ENCODE peak calls at places on chromosomes 6 and 20, in eight cellular contexts. One of them, this sample, is unnamed.

GRCh38 chr6:108518714-108519576 is 41.8 kb upstream of the FOXO3 start:
- DNase-seq in suprapubic skin: no peak
- DNase-seq in endothelial cell: peak
- DNase-seq in HEK293T: peak
- DNase-seq in stromal cell of bone marrow: peak
- DNase-seq in activated T-helper 9 cell treated with anti-CD3 and anti-CD28 coated beads, Interleukin-2, amount 50 U/mL, for 16 hours: no peak
- DNase-seq in adrenal gland: no peak
- DNase-seq in activated T-cell treated with anti-CD3 and anti-CD28 coated beads for 1 hour: no peak
- DNase-seq in this sample: peak

GRCh38 chr6:163565140-163565539 is 150.6 kb downstream of the QKI start:
- DNase-seq in suprapubic skin: no peak
- DNase-seq in endothelial cell: no peak
- DNase-seq in HEK293T: no peak
- DNase-seq in stromal cell of bone marrow: no peak
- DNase-seq in activated T-helper 9 cell treated with anti-CD3 and anti-CD28 coated beads, Interleukin-2, amount 50 U/mL, for 16 hours: no peak
- DNase-seq in adrenal gland: no peak
- DNase-seq in activated T-cell treated with anti-CD3 and anti-CD28 coated beads for 1 hour: no peak
- DNase-seq in this sample: no peak

GRCh38 chr20:31605902-31606677 is 1.0 kb downstream of the ID1 start:
- DNase-seq in suprapubic skin: peak
- DNase-seq in endothelial cell: no peak
- DNase-seq in HEK293T: no peak
- DNase-seq in stromal cell of bone marrow: no peak
- DNase-seq in activated T-helper 9 cell treated with anti-CD3 and anti-CD28 coated beads, Interleukin-2, amount 50 U/mL, for 16 hours: no peak
- DNase-seq in adrenal gland: no peak
- DNase-seq in activated T-cell treated with anti-CD3 and anti-CD28 coated beads for 1 hour: peak
- DNase-seq in this sample: peak

GRCh38 chr6:33854572-33855030 is 50.8 kb upstream of the MLN start:
- DNase-seq in suprapubic skin: no peak
- DNase-seq in endothelial cell: no peak
- DNase-seq in HEK293T: no peak
- DNase-seq in stromal cell of bone marrow: no peak
- DNase-seq in activated T-helper 9 cell treated with anti-CD3 and anti-CD28 coated beads, Interleukin-2, amount 50 U/mL, for 16 hours: no peak
- DNase-seq in adrenal gland: no peak
- DNase-seq in activated T-cell treated with anti-CD3 and anti-CD28 coated beads for 1 hour: no peak
- DNase-seq in this sample: peak

GRCh38 chr6:44093066-44093465 is 34.2 kb downstream of the MRPL14 start:
- DNase-seq in suprapubic skin: no peak
- DNase-seq in endothelial cell: no peak
- DNase-seq in HEK293T: no peak
- DNase-seq in stromal cell of bone marrow: no peak
- DNase-seq in activated T-helper 9 cell treated with anti-CD3 and anti-CD28 coated beads, Interleukin-2, amount 50 U/mL, for 16 hours: no peak
- DNase-seq in adrenal gland: no peak
- DNase-seq in activated T-cell treated with anti-CD3 and anti-CD28 coated beads for 1 hour: no peak
- DNase-seq in this sample: no peak

GRCh38 chr6:83310046-83310445 is 116.9 kb downstream of the RWDD2A start:
- DNase-seq in suprapubic skin: no peak
- DNase-seq in endothelial cell: no peak
- DNase-seq in HEK293T: no peak
- DNase-seq in stromal cell of bone marrow: no peak
- DNase-seq in activated T-helper 9 cell treated with anti-CD3 and anti-CD28 coated beads, Interleukin-2, amount 50 U/mL, for 16 hours: no peak
- DNase-seq in adrenal gland: no peak
- DNase-seq in activated T-cell treated with anti-CD3 and anti-CD28 coated beads for 1 hour: no peak
- DNase-seq in this sample: no peak

GRCh38 chr20:10077081-10077471 is 42.3 kb downstream of the ANKEF1 start:
- DNase-seq in suprapubic skin: no peak
- DNase-seq in endothelial cell: peak
- DNase-seq in HEK293T: peak
- DNase-seq in stromal cell of bone marrow: no peak
- DNase-seq in activated T-helper 9 cell treated with anti-CD3 and anti-CD28 coated beads, Interleukin-2, amount 50 U/mL, for 16 hours: no peak
- DNase-seq in adrenal gland: no peak
- DNase-seq in activated T-cell treated with anti-CD3 and anti-CD28 coated beads for 1 hour: no peak
- DNase-seq in this sample: peak

GRCh38 chr20:50190251-50191064 is at the start of gene CEBPB:
- DNase-seq in suprapubic skin: peak
- DNase-seq in endothelial cell: peak
- DNase-seq in HEK293T: peak
- DNase-seq in stromal cell of bone marrow: peak
- DNase-seq in activated T-helper 9 cell treated with anti-CD3 and anti-CD28 coated beads, Interleukin-2, amount 50 U/mL, for 16 hours: peak
- DNase-seq in adrenal gland: peak
- DNase-seq in activated T-cell treated with anti-CD3 and anti-CD28 coated beads for 1 hour: peak
- DNase-seq in this sample: peak

GRCh38 chr6:5537967-5538366 is 276.7 kb downstream of the FARS2 start:
- DNase-seq in suprapubic skin: no peak
- DNase-seq in endothelial cell: no peak
- DNase-seq in HEK293T: no peak
- DNase-seq in stromal cell of bone marrow: peak
- DNase-seq in activated T-helper 9 cell treated with anti-CD3 and anti-CD28 coated beads, Interleukin-2, amount 50 U/mL, for 16 hours: no peak
- DNase-seq in adrenal gland: no peak
- DNase-seq in activated T-cell treated with anti-CD3 and anti-CD28 coated beads for 1 hour: no peak
- DNase-seq in this sample: no peak

GRCh38 chr6:105594272-105594671 is 191.4 kb upstream of the PREP start:
- DNase-seq in suprapubic skin: no peak
- DNase-seq in endothelial cell: no peak
- DNase-seq in HEK293T: no peak
- DNase-seq in stromal cell of bone marrow: no peak
- DNase-seq in activated T-helper 9 cell treated with anti-CD3 and anti-CD28 coated beads, Interleukin-2, amount 50 U/mL, for 16 hours: no peak
- DNase-seq in adrenal gland: no peak
- DNase-seq in activated T-cell treated with anti-CD3 and anti-CD28 coated beads for 1 hour: no peak
- DNase-seq in this sample: no peak

GRCh38 chr6:130697661-130698535 is 129.3 kb upstream of the SMLR1 start:
- DNase-seq in suprapubic skin: no peak
- DNase-seq in endothelial cell: peak
- DNase-seq in HEK293T: peak
- DNase-seq in stromal cell of bone marrow: peak
- DNase-seq in activated T-helper 9 cell treated with anti-CD3 and anti-CD28 coated beads, Interleukin-2, amount 50 U/mL, for 16 hours: peak
- DNase-seq in adrenal gland: peak
- DNase-seq in activated T-cell treated with anti-CD3 and anti-CD28 coated beads for 1 hour: peak
- DNase-seq in this sample: peak

GRCh38 chr20:9220874-9221547 is 152.1 kb downstream of the PLCB4 start:
- DNase-seq in suprapubic skin: no peak
- DNase-seq in endothelial cell: no peak
- DNase-seq in HEK293T: no peak
- DNase-seq in stromal cell of bone marrow: peak
- DNase-seq in activated T-helper 9 cell treated with anti-CD3 and anti-CD28 coated beads, Interleukin-2, amount 50 U/mL, for 16 hours: no peak
- DNase-seq in adrenal gland: no peak
- DNase-seq in activated T-cell treated with anti-CD3 and anti-CD28 coated beads for 1 hour: no peak
- DNase-seq in this sample: peak

GRCh38 chr6:151546941-151547659 is 53.3 kb downstream of the CCDC170 start:
- DNase-seq in suprapubic skin: no peak
- DNase-seq in endothelial cell: no peak
- DNase-seq in HEK293T: no peak
- DNase-seq in stromal cell of bone marrow: no peak
- DNase-seq in activated T-helper 9 cell treated with anti-CD3 and anti-CD28 coated beads, Interleukin-2, amount 50 U/mL, for 16 hours: no peak
- DNase-seq in adrenal gland: no peak
- DNase-seq in activated T-cell treated with anti-CD3 and anti-CD28 coated beads for 1 hour: no peak
- DNase-seq in this sample: no peak

GRCh38 chr6:2351090-2351489 is 105.7 kb upstream of the GMDS start:
- DNase-seq in suprapubic skin: no peak
- DNase-seq in endothelial cell: no peak
- DNase-seq in HEK293T: no peak
- DNase-seq in stromal cell of bone marrow: no peak
- DNase-seq in activated T-helper 9 cell treated with anti-CD3 and anti-CD28 coated beads, Interleukin-2, amount 50 U/mL, for 16 hours: no peak
- DNase-seq in adrenal gland: no peak
- DNase-seq in activated T-cell treated with anti-CD3 and anti-CD28 coated beads for 1 hour: no peak
- DNase-seq in this sample: no peak

GRCh38 chr20:40691566-40692239 is 2.7 kb upstream of the MAFB start:
- DNase-seq in suprapubic skin: no peak
- DNase-seq in endothelial cell: no peak
- DNase-seq in HEK293T: no peak
- DNase-seq in stromal cell of bone marrow: no peak
- DNase-seq in activated T-helper 9 cell treated with anti-CD3 and anti-CD28 coated beads, Interleukin-2, amount 50 U/mL, for 16 hours: no peak
- DNase-seq in adrenal gland: no peak
- DNase-seq in activated T-cell treated with anti-CD3 and anti-CD28 coated beads for 1 hour: no peak
- DNase-seq in this sample: no peak

GRCh38 chr20:49993301-49993751 is 10.5 kb downstream of the SNAI1 start:
- DNase-seq in suprapubic skin: no peak
- DNase-seq in endothelial cell: no peak
- DNase-seq in HEK293T: no peak
- DNase-seq in stromal cell of bone marrow: no peak
- DNase-seq in activated T-helper 9 cell treated with anti-CD3 and anti-CD28 coated beads, Interleukin-2, amount 50 U/mL, for 16 hours: no peak
- DNase-seq in adrenal gland: no peak
- DNase-seq in activated T-cell treated with anti-CD3 and anti-CD28 coated beads for 1 hour: no peak
- DNase-seq in this sample: no peak

GRCh38 chr20:61251529-61252393 is at the start of gene CDH4:
- DNase-seq in suprapubic skin: no peak
- DNase-seq in endothelial cell: peak
- DNase-seq in HEK293T: peak
- DNase-seq in stromal cell of bone marrow: no peak
- DNase-seq in activated T-helper 9 cell treated with anti-CD3 and anti-CD28 coated beads, Interleukin-2, amount 50 U/mL, for 16 hours: no peak
- DNase-seq in adrenal gland: no peak
- DNase-seq in activated T-cell treated with anti-CD3 and anti-CD28 coated beads for 1 hour: no peak
- DNase-seq in this sample: peak

GRCh38 chr6:36788768-36789167 is 50.5 kb downstream of the CPNE5 start:
- DNase-seq in suprapubic skin: no peak
- DNase-seq in endothelial cell: no peak
- DNase-seq in HEK293T: no peak
- DNase-seq in stromal cell of bone marrow: no peak
- DNase-seq in activated T-helper 9 cell treated with anti-CD3 and anti-CD28 coated beads, Interleukin-2, amount 50 U/mL, for 16 hours: no peak
- DNase-seq in adrenal gland: no peak
- DNase-seq in activated T-cell treated with anti-CD3 and anti-CD28 coated beads for 1 hour: no peak
- DNase-seq in this sample: no peak

GRCh38 chr20:63672666-63673065 is 14.6 kb downstream of the RTEL1 start:
- DNase-seq in suprapubic skin: no peak
- DNase-seq in endothelial cell: no peak
- DNase-seq in HEK293T: no peak
- DNase-seq in stromal cell of bone marrow: no peak
- DNase-seq in activated T-helper 9 cell treated with anti-CD3 and anti-CD28 coated beads, Interleukin-2, amount 50 U/mL, for 16 hours: no peak
- DNase-seq in adrenal gland: no peak
- DNase-seq in activated T-cell treated with anti-CD3 and anti-CD28 coated beads for 1 hour: no peak
- DNase-seq in this sample: no peak

GRCh38 chr20:38818113-38819065 is 12.9 kb downstream of the PPP1R16B start:
- DNase-seq in suprapubic skin: no peak
- DNase-seq in endothelial cell: no peak
- DNase-seq in HEK293T: no peak
- DNase-seq in stromal cell of bone marrow: no peak
- DNase-seq in activated T-helper 9 cell treated with anti-CD3 and anti-CD28 coated beads, Interleukin-2, amount 50 U/mL, for 16 hours: no peak
- DNase-seq in adrenal gland: no peak
- DNase-seq in activated T-cell treated with anti-CD3 and anti-CD28 coated beads for 1 hour: no peak
- DNase-seq in this sample: no peak

GRCh38 chr6:157569543-157569942 is 188.6 kb downstream of the ZDHHC14 start:
- DNase-seq in suprapubic skin: no peak
- DNase-seq in endothelial cell: no peak
- DNase-seq in HEK293T: no peak
- DNase-seq in stromal cell of bone marrow: no peak
- DNase-seq in activated T-helper 9 cell treated with anti-CD3 and anti-CD28 coated beads, Interleukin-2, amount 50 U/mL, for 16 hours: no peak
- DNase-seq in adrenal gland: no peak
- DNase-seq in activated T-cell treated with anti-CD3 and anti-CD28 coated beads for 1 hour: no peak
- DNase-seq in this sample: no peak

GRCh38 chr6:63731946-63732735 is 96.5 kb downstream of the PHF3 start:
- DNase-seq in suprapubic skin: no peak
- DNase-seq in endothelial cell: no peak
- DNase-seq in HEK293T: no peak
- DNase-seq in stromal cell of bone marrow: no peak
- DNase-seq in activated T-helper 9 cell treated with anti-CD3 and anti-CD28 coated beads, Interleukin-2, amount 50 U/mL, for 16 hours: no peak
- DNase-seq in adrenal gland: no peak
- DNase-seq in activated T-cell treated with anti-CD3 and anti-CD28 coated beads for 1 hour: no peak
- DNase-seq in this sample: no peak

GRCh38 chr20:37490670-37491350 is 30.2 kb upstream of the NNAT start:
- DNase-seq in suprapubic skin: no peak
- DNase-seq in endothelial cell: no peak
- DNase-seq in HEK293T: no peak
- DNase-seq in stromal cell of bone marrow: no peak
- DNase-seq in activated T-helper 9 cell treated with anti-CD3 and anti-CD28 coated beads, Interleukin-2, amount 50 U/mL, for 16 hours: no peak
- DNase-seq in adrenal gland: no peak
- DNase-seq in activated T-cell treated with anti-CD3 and anti-CD28 coated beads for 1 hour: no peak
- DNase-seq in this sample: no peak

GRCh38 chr6:36373368-36374009 is 14.0 kb downstream of the ETV7 start:
- DNase-seq in suprapubic skin: peak
- DNase-seq in endothelial cell: no peak
- DNase-seq in HEK293T: no peak
- DNase-seq in stromal cell of bone marrow: no peak
- DNase-seq in activated T-helper 9 cell treated with anti-CD3 and anti-CD28 coated beads, Interleukin-2, amount 50 U/mL, for 16 hours: no peak
- DNase-seq in adrenal gland: no peak
- DNase-seq in activated T-cell treated with anti-CD3 and anti-CD28 coated beads for 1 hour: no peak
- DNase-seq in this sample: no peak

GRCh38 chr20:17995967-17996819 is 27.4 kb downstream of the MGME1 start:
- DNase-seq in suprapubic skin: no peak
- DNase-seq in endothelial cell: peak
- DNase-seq in HEK293T: peak
- DNase-seq in stromal cell of bone marrow: peak
- DNase-seq in activated T-helper 9 cell treated with anti-CD3 and anti-CD28 coated beads, Interleukin-2, amount 50 U/mL, for 16 hours: no peak
- DNase-seq in adrenal gland: peak
- DNase-seq in activated T-cell treated with anti-CD3 and anti-CD28 coated beads for 1 hour: no peak
- DNase-seq in this sample: peak

GRCh38 chr6:33112148-33112547 is 36.4 kb downstream of the HLA-DPB1 start:
- DNase-seq in suprapubic skin: no peak
- DNase-seq in endothelial cell: no peak
- DNase-seq in HEK293T: peak
- DNase-seq in stromal cell of bone marrow: peak
- DNase-seq in activated T-helper 9 cell treated with anti-CD3 and anti-CD28 coated beads, Interleukin-2, amount 50 U/mL, for 16 hours: no peak
- DNase-seq in adrenal gland: peak
- DNase-seq in activated T-cell treated with anti-CD3 and anti-CD28 coated beads for 1 hour: no peak
- DNase-seq in this sample: peak

GRCh38 chr6:167733740-167734661 is 92.7 kb upstream of the AFDN start:
- DNase-seq in suprapubic skin: peak
- DNase-seq in endothelial cell: no peak
- DNase-seq in HEK293T: no peak
- DNase-seq in stromal cell of bone marrow: peak
- DNase-seq in activated T-helper 9 cell treated with anti-CD3 and anti-CD28 coated beads, Interleukin-2, amount 50 U/mL, for 16 hours: no peak
- DNase-seq in adrenal gland: no peak
- DNase-seq in activated T-cell treated with anti-CD3 and anti-CD28 coated beads for 1 hour: no peak
- DNase-seq in this sample: no peak

GRCh38 chr6:56314683-56315523 is 67.5 kb upstream of the COL21A1 start:
- DNase-seq in suprapubic skin: no peak
- DNase-seq in endothelial cell: peak
- DNase-seq in HEK293T: peak
- DNase-seq in stromal cell of bone marrow: no peak
- DNase-seq in activated T-helper 9 cell treated with anti-CD3 and anti-CD28 coated beads, Interleukin-2, amount 50 U/mL, for 16 hours: no peak
- DNase-seq in adrenal gland: peak
- DNase-seq in activated T-cell treated with anti-CD3 and anti-CD28 coated beads for 1 hour: no peak
- DNase-seq in this sample: peak

This sample was measured in kidney tubule cell.